ENCODE peak calls at places on chromosomes 6 and 20, in four cellular contexts. H is GM13976; I is T-helper 1 cell; D is stimulated activated CD4-positive, alpha-beta T cell treated with anti-CD3 and anti-CD28 coated beads, Interleukin-15, amount 100 ng/mL, for 1 hour. Q is an unnamed sample.

GRCh38 chr20:45905505-45906079 is 6.4 kb downstream of the PLTP start:
- DNase-seq in D (no peak), H (no peak), I (no peak), Q (no peak)

GRCh38 chr20:50762435-50763201 is 31.2 kb downstream of the PARD6B start:
- DNase-seq in I (no peak), H (no peak), D (no peak), Q (no peak)

GRCh38 chr6:17962436-17963031 is 24.9 kb downstream of the KIF13A start:
- DNase-seq in H (no peak), I (no peak), D (no peak), Q (no peak)

GRCh38 chr20:62624325-62624690 is 18.0 kb upstream of the SLCO4A1 start:
- DNase-seq in H (peak), D (no peak), I (no peak), Q (peak)

GRCh38 chr6:127136786-127137185 is 18.3 kb downstream of the RSPO3 start:
- DNase-seq in I (no peak), D (no peak), H (no peak), Q (no peak)

GRCh38 chr6:74073429-74073828 is 377.4 kb downstream of the CD109 start:
- DNase-seq in D (no peak), I (no peak), H (no peak), Q (no peak)

GRCh38 chr6:161079566-161080262 is 88.1 kb downstream of the MAP3K4 start:
- DNase-seq in D (peak), H (no peak), I (peak), Q (no peak)

GRCh38 chr6:145112711-145113148 is 622.6 kb downstream of the EPM2A start:
- DNase-seq in D (no peak), H (no peak), I (no peak), Q (no peak)

GRCh38 chr6:111423960-111424846 is 58.8 kb downstream of the REV3L start:
- DNase-seq in H (no peak), D (no peak), I (no peak), Q (no peak)

GRCh38 chr6:24982231-24982630 is 46.5 kb upstream of the RIPOR2 start:
- DNase-seq in H (no peak), D (no peak), I (no peak), Q (no peak)

GRCh38 chr6:22248513-22249308 is 48.1 kb downstream of the PRL start:
- DNase-seq in I (no peak), H (no peak), D (no peak), Q (no peak)

GRCh38 chr6:146770965-146771735 is 172.4 kb downstream of the ADGB start:
- DNase-seq in D (no peak), I (peak), H (no peak), Q (no peak)

GRCh38 chr6:118775381-118775780 is 118.6 kb upstream of the ASF1A start:
- DNase-seq in D (no peak), I (no peak), H (no peak), Q (no peak)

GRCh38 chr6:31715022-31715683 is at the start of gene LY6G6D:
- DNase-seq in D (no peak), H (no peak), I (no peak), Q (no peak)

GRCh38 chr20:12433724-12434123 is 516.0 kb downstream of the BTBD3 start:
- DNase-seq in H (no peak), D (no peak), I (no peak), Q (no peak)

GRCh38 chr6:52497652-52498408 is 77.7 kb downstream of the EFHC1 start:
- DNase-seq in I (no peak), D (no peak), H (peak), Q (peak)

GRCh38 chr6:166955121-166955864 is 1.1 kb downstream of the RNASET2 start:
- DNase-seq in H (peak), D (peak), I (no peak), Q (no peak)

GRCh38 chr6:5425267-5425666 is 164.0 kb downstream of the FARS2 start:
- DNase-seq in I (no peak), D (no peak), H (no peak), Q (no peak)

GRCh38 chr6:44473870-44474631 is 86.5 kb downstream of the CDC5L start:
- DNase-seq in I (no peak), H (no peak), D (no peak), Q (no peak)

GRCh38 chr6:42239736-42240375 is 22.2 kb upstream of the MRPS10 start:
- DNase-seq in H (no peak), I (no peak), D (no peak), Q (no peak)

GRCh38 chr20:4811661-4812181 is 90.0 kb downstream of the PRND start:
- DNase-seq in I (peak), D (no peak), H (no peak), Q (no peak)

GRCh38 chr6:39804666-39805065 is 12.5 kb downstream of the DAAM2 start:
- DNase-seq in H (no peak), I (no peak), D (no peak), Q (peak)

Q was measured in MM.1S.